ENCODE peak calls at places on chromosomes 3 and 15, in eight cellular contexts. One of them, this sample, is unnamed.
A peak's percentile ranks its signal among the peaks of the same experiment; 100 is the strongest.

GRCh38 chr3:127141921-127142730 is 50.8 kb upstream of the PRR23E start:
- DNase-seq in astrocyte: no peak
- DNase-seq in mesenchymal stem cell: no peak
- DNase-seq in breast epithelium: no peak
- DNase-seq in heart right ventricle: no peak
- DNase-seq in body of pancreas: peak; percentile 93
- DNase-seq in heart left ventricle: no peak
- DNase-seq in A673: no peak
- DNase-seq in this sample: peak; percentile 43

GRCh38 chr3:99023590-99024192 is 122.2 kb upstream of the DCBLD2 start:
- DNase-seq in heart right ventricle: no peak
- DNase-seq in A673: peak; percentile 74
- DNase-seq in heart left ventricle: no peak
- DNase-seq in body of pancreas: no peak
- DNase-seq in breast epithelium: no peak
- DNase-seq in astrocyte: peak; percentile 28
- DNase-seq in mesenchymal stem cell: peak; percentile 47
- DNase-seq in this sample: no peak

GRCh38 chr15:62870216-62870615 is 172.3 kb upstream of the TPM1 start:
- DNase-seq in breast epithelium: no peak
- DNase-seq in body of pancreas: no peak
- DNase-seq in mesenchymal stem cell: no peak
- DNase-seq in A673: no peak
- DNase-seq in heart right ventricle: no peak
- DNase-seq in astrocyte: no peak
- DNase-seq in heart left ventricle: no peak
- DNase-seq in this sample: no peak

GRCh38 chr15:76337739-76338554 is 1.4 kb downstream of the ISL2 start:
- DNase-seq in A673: no peak
- DNase-seq in body of pancreas: no peak
- DNase-seq in mesenchymal stem cell: peak; percentile 35
- DNase-seq in astrocyte: no peak
- DNase-seq in breast epithelium: no peak
- DNase-seq in heart left ventricle: no peak
- DNase-seq in heart right ventricle: no peak
- DNase-seq in this sample: no peak

GRCh38 chr15:101637549-101638318 is 14.4 kb downstream of the TM2D3 start:
- DNase-seq in heart right ventricle: no peak
- DNase-seq in heart left ventricle: no peak
- DNase-seq in A673: no peak
- DNase-seq in mesenchymal stem cell: no peak
- DNase-seq in body of pancreas: no peak
- DNase-seq in astrocyte: peak; percentile 45
- DNase-seq in breast epithelium: no peak
- DNase-seq in this sample: no peak

GRCh38 chr3:123634149-123635051 is 49.5 kb upstream of the HACD2 start:
- DNase-seq in breast epithelium: no peak
- DNase-seq in body of pancreas: no peak
- DNase-seq in heart left ventricle: no peak
- DNase-seq in heart right ventricle: no peak
- DNase-seq in mesenchymal stem cell: no peak
- DNase-seq in A673: no peak
- DNase-seq in astrocyte: no peak
- DNase-seq in this sample: no peak

GRCh38 chr15:100016632-100017031 is 283.4 kb upstream of the LYSMD4 start:
- DNase-seq in body of pancreas: no peak
- DNase-seq in heart right ventricle: no peak
- DNase-seq in mesenchymal stem cell: no peak
- DNase-seq in heart left ventricle: peak; percentile 44
- DNase-seq in astrocyte: no peak
- DNase-seq in A673: no peak
- DNase-seq in breast epithelium: no peak
- DNase-seq in this sample: no peak

GRCh38 chr3:144114767-144115166 is 143.1 kb downstream of the DIPK2A start:
- DNase-seq in heart left ventricle: no peak
- DNase-seq in body of pancreas: no peak
- DNase-seq in astrocyte: no peak
- DNase-seq in mesenchymal stem cell: peak; percentile 5
- DNase-seq in A673: peak; percentile 14
- DNase-seq in heart right ventricle: no peak
- DNase-seq in breast epithelium: no peak
- DNase-seq in this sample: no peak

GRCh38 chr3:151283907-151284461 is 5.6 kb upstream of the P2RY14 start:
- DNase-seq in body of pancreas: peak; percentile 37
- DNase-seq in A673: no peak
- DNase-seq in breast epithelium: no peak
- DNase-seq in heart left ventricle: peak; percentile 44
- DNase-seq in heart right ventricle: no peak
- DNase-seq in mesenchymal stem cell: peak; percentile 82
- DNase-seq in astrocyte: peak; percentile 86
- DNase-seq in this sample: no peak

GRCh38 chr3:41853495-41853894 is 108.4 kb downstream of the ULK4 start:
- DNase-seq in astrocyte: no peak
- DNase-seq in body of pancreas: no peak
- DNase-seq in heart left ventricle: no peak
- DNase-seq in A673: no peak
- DNase-seq in heart right ventricle: no peak
- DNase-seq in breast epithelium: no peak
- DNase-seq in mesenchymal stem cell: no peak
- DNase-seq in this sample: no peak

GRCh38 chr15:48604567-48604966 is 40.9 kb downstream of the FBN1 start:
- DNase-seq in astrocyte: no peak
- DNase-seq in mesenchymal stem cell: peak; percentile 53
- DNase-seq in heart right ventricle: no peak
- DNase-seq in heart left ventricle: no peak
- DNase-seq in body of pancreas: no peak
- DNase-seq in breast epithelium: no peak
- DNase-seq in A673: no peak
- DNase-seq in this sample: no peak

GRCh38 chr3:78734048-78734637 is 1033.7 kb downstream of the ROBO1 start:
- DNase-seq in astrocyte: peak; percentile 67
- DNase-seq in body of pancreas: no peak
- DNase-seq in mesenchymal stem cell: peak; percentile 22
- DNase-seq in breast epithelium: no peak
- DNase-seq in heart right ventricle: no peak
- DNase-seq in heart left ventricle: no peak
- DNase-seq in A673: peak; percentile 90
- DNase-seq in this sample: no peak

GRCh38 chr3:100073555-100074307 is 40.6 kb downstream of the FILIP1L start:
- DNase-seq in A673: peak; percentile 29
- DNase-seq in heart right ventricle: peak; percentile 32
- DNase-seq in astrocyte: peak; percentile 88
- DNase-seq in breast epithelium: no peak
- DNase-seq in mesenchymal stem cell: peak; percentile 99
- DNase-seq in heart left ventricle: peak; percentile 50
- DNase-seq in body of pancreas: no peak
- DNase-seq in this sample: no peak

GRCh38 chr3:100073049-100073422 is 41.3 kb downstream of the FILIP1L start:
- DNase-seq in heart right ventricle: no peak
- DNase-seq in A673: no peak
- DNase-seq in breast epithelium: no peak
- DNase-seq in astrocyte: no peak
- DNase-seq in body of pancreas: no peak
- DNase-seq in heart left ventricle: no peak
- DNase-seq in mesenchymal stem cell: no peak
- DNase-seq in this sample: no peak

GRCh38 chr3:100076544-100077529 is 37.5 kb downstream of the FILIP1L start:
- DNase-seq in astrocyte: no peak
- DNase-seq in heart left ventricle: no peak
- DNase-seq in mesenchymal stem cell: peak; percentile 71
- DNase-seq in A673: no peak
- DNase-seq in heart right ventricle: no peak
- DNase-seq in breast epithelium: no peak
- DNase-seq in body of pancreas: no peak
- DNase-seq in this sample: no peak

GRCh38 chr3:100075731-100076543 is 38.4 kb downstream of the FILIP1L start:
- DNase-seq in A673: no peak
- DNase-seq in mesenchymal stem cell: no peak
- DNase-seq in breast epithelium: no peak
- DNase-seq in body of pancreas: no peak
- DNase-seq in heart left ventricle: no peak
- DNase-seq in heart right ventricle: no peak
- DNase-seq in astrocyte: no peak
- DNase-seq in this sample: no peak

DNA sequence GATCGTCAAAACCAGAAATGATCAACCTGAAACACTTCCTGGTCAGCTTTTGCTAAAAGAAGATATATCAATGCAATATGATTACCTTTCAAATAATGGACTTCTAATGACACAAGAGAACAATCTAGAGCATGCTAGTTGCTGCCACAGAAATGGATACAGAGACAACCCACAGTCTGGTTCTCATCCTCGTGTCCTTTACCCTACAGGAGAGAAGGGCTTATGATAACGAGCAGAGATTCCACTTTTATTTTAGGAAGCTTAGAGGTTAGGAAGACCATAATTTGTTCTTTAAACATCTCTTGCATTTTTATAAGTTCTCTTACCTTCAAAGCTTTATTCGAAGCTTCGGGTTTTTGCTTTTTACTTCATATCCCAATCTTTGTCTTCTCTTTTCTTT is 39.1 kb downstream of the FILIP1L start:
- DNase-seq in breast epithelium: no peak
- DNase-seq in astrocyte: no peak
- DNase-seq in body of pancreas: no peak
- DNase-seq in mesenchymal stem cell: no peak
- DNase-seq in heart right ventricle: no peak
- DNase-seq in heart left ventricle: no peak
- DNase-seq in A673: no peak
- DNase-seq in this sample: no peak
- H3K27ac ChIP-seq in breast epithelium: no peak overlapping the region
- H3K27ac ChIP-seq in astrocyte: no peak overlapping the region
- H3K27ac ChIP-seq in body of pancreas: no peak overlapping the region
- H3K27ac ChIP-seq in mesenchymal stem cell: no peak overlapping the region
- H3K27ac ChIP-seq in heart right ventricle: peak overlapping the region; percentile 70
- H3K27ac ChIP-seq in heart left ventricle: peak overlapping the region; percentile 87
- H3K27ac ChIP-seq in A673: no peak overlapping the region
- H3K27ac ChIP-seq in this sample: no peak overlapping the region

GRCh38 chr15:65008989-65009388 is 19.3 kb upstream of the SPG21 start:
- DNase-seq in astrocyte: no peak
- DNase-seq in mesenchymal stem cell: no peak
- DNase-seq in body of pancreas: no peak
- DNase-seq in heart left ventricle: no peak
- DNase-seq in A673: no peak
- DNase-seq in breast epithelium: no peak
- DNase-seq in heart right ventricle: no peak
- DNase-seq in this sample: no peak

GRCh38 chr15:65006876-65007275 is 17.2 kb upstream of the SPG21 start:
- DNase-seq in astrocyte: no peak
- DNase-seq in mesenchymal stem cell: peak; percentile 42
- DNase-seq in heart right ventricle: no peak
- DNase-seq in A673: no peak
- DNase-seq in heart left ventricle: no peak
- DNase-seq in body of pancreas: no peak
- DNase-seq in breast epithelium: no peak
- DNase-seq in this sample: no peak

GRCh38 chr15:65004993-65005392 is 15.3 kb upstream of the SPG21 start:
- DNase-seq in astrocyte: no peak
- DNase-seq in heart right ventricle: no peak
- DNase-seq in A673: no peak
- DNase-seq in body of pancreas: no peak
- DNase-seq in heart left ventricle: no peak
- DNase-seq in breast epithelium: no peak
- DNase-seq in mesenchymal stem cell: no peak
- DNase-seq in this sample: no peak
- H3K27ac ChIP-seq in astrocyte: no peak overlapping the region
- H3K27ac ChIP-seq in heart right ventricle: no peak overlapping the region
- H3K27ac ChIP-seq in A673: no peak overlapping the region
- H3K27ac ChIP-seq in body of pancreas: no peak overlapping the region
- H3K27ac ChIP-seq in heart left ventricle: no peak overlapping the region
- H3K27ac ChIP-seq in breast epithelium: no peak overlapping the region
- H3K27ac ChIP-seq in mesenchymal stem cell: no peak overlapping the region
- H3K27ac ChIP-seq in this sample: no peak overlapping the region

DNA sequence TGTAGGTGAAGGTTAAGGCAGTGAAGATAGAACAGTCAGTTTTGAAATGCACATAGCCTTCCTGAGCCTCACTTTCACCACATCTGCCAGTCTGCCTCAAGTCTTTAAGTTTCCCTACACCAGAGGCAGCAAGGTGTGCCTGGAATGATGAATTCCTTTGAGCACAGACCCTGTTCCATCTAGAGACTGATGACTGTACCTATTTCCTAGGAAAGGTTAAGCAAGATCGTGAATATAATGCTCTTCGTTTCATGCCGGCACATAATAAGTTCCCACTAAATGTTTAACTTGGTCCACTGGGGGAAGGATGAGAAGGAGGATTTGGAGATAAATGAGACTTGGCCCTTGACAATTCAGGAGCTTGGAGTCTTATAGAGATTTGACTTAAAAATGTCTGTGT is 141.9 kb downstream of the LPP start:
- DNase-seq in breast epithelium: no peak
- DNase-seq in astrocyte: no peak
- DNase-seq in body of pancreas: no peak
- DNase-seq in mesenchymal stem cell: no peak
- DNase-seq in A673: no peak
- DNase-seq in heart right ventricle: no peak
- DNase-seq in heart left ventricle: no peak
- DNase-seq in this sample: no peak
- H3K27ac ChIP-seq in breast epithelium: peak overlapping the region; percentile 85
- H3K27ac ChIP-seq in astrocyte: peak overlapping the region; percentile 95
- H3K27ac ChIP-seq in body of pancreas: peak overlapping the region; percentile 92
- H3K27ac ChIP-seq in mesenchymal stem cell: peak overlapping the region; percentile 82
- H3K27ac ChIP-seq in A673: no peak overlapping the region
- H3K27ac ChIP-seq in heart right ventricle: peak overlapping the region; percentile 76
- H3K27ac ChIP-seq in heart left ventricle: peak overlapping the region; percentile 89
- H3K27ac ChIP-seq in this sample: peak overlapping the region; percentile 96

DNA sequence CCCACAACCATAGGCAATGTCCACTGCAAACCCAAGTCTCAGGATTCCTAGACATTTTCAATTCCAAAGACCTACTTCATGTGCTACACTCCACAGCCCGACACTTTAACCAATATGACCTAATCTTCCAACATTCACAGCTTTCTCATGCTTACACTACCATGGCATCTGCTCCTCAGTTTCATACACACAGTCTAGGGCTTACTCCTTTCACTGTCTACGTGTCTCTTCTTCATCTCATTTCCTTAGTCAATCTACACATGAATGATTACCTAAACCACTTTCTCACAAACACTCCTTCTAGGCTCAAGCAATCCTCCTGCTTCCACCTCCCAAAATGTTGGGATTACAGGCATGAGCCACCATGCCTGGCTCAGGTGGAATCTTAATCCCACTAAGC is 106.3 kb downstream of the STAG1 start:
- DNase-seq in astrocyte: no peak
- DNase-seq in A673: no peak
- DNase-seq in heart right ventricle: no peak
- DNase-seq in body of pancreas: no peak
- DNase-seq in breast epithelium: no peak
- DNase-seq in heart left ventricle: no peak
- DNase-seq in mesenchymal stem cell: no peak
- DNase-seq in this sample: no peak
- H3K27ac ChIP-seq in astrocyte: no peak overlapping the region
- H3K27ac ChIP-seq in A673: no peak overlapping the region
- H3K27ac ChIP-seq in heart right ventricle: no peak overlapping the region
- H3K27ac ChIP-seq in body of pancreas: no peak overlapping the region
- H3K27ac ChIP-seq in breast epithelium: no peak overlapping the region
- H3K27ac ChIP-seq in heart left ventricle: no peak overlapping the region
- H3K27ac ChIP-seq in mesenchymal stem cell: no peak overlapping the region
- H3K27ac ChIP-seq in this sample: no peak overlapping the region

This sample was measured in lung.